ENCODE peak calls at places on chromosome 21, in ten cellular contexts. One of them, this sample, is unnamed. For H3K27me3 and H3K4me1, the result is how much of the 10 kb centered on the place peaks cover.

GRCh38 chr21:17491716-17492414 is 21.0 kb upstream of the CXADR start:
- DNase-seq in foreskin keratinocyte: peak
- DNase-seq in mammary epithelial cell: peak
- DNase-seq in transverse colon: no peak
- DNase-seq in tibial artery: no peak
- DNase-seq in upper lobe of left lung: no peak
- DNase-seq in breast epithelium: no peak
- DNase-seq in cardiac muscle cell: peak
- DNase-seq in neuronal stem cell: no peak
- DNase-seq in CD8-positive, alpha-beta T cell: no peak
- DNase-seq in this sample: peak

GRCh38 chr21:36859744-36860501 is 106.5 kb downstream of the HLCS start:
- DNase-seq in foreskin keratinocyte: peak
- DNase-seq in mammary epithelial cell: peak
- DNase-seq in transverse colon: peak
- DNase-seq in tibial artery: peak
- DNase-seq in upper lobe of left lung: no peak
- DNase-seq in breast epithelium: no peak
- DNase-seq in cardiac muscle cell: peak
- DNase-seq in neuronal stem cell: no peak
- DNase-seq in CD8-positive, alpha-beta T cell: no peak
- DNase-seq in this sample: no peak

GRCh38 chr21:32147041-32147440 is 131.8 kb downstream of the MIS18A start:
- DNase-seq in foreskin keratinocyte: no peak
- DNase-seq in mammary epithelial cell: no peak
- DNase-seq in transverse colon: no peak
- DNase-seq in tibial artery: no peak
- DNase-seq in upper lobe of left lung: no peak
- DNase-seq in breast epithelium: no peak
- DNase-seq in cardiac muscle cell: no peak
- DNase-seq in neuronal stem cell: no peak
- DNase-seq in CD8-positive, alpha-beta T cell: no peak
- DNase-seq in this sample: no peak

GRCh38 chr21:14553422-14553821 is 7.3 kb upstream of the SAMSN1 start:
- DNase-seq in foreskin keratinocyte: no peak
- DNase-seq in mammary epithelial cell: no peak
- DNase-seq in transverse colon: no peak
- DNase-seq in tibial artery: no peak
- DNase-seq in upper lobe of left lung: no peak
- DNase-seq in breast epithelium: no peak
- DNase-seq in cardiac muscle cell: no peak
- DNase-seq in neuronal stem cell: no peak
- DNase-seq in CD8-positive, alpha-beta T cell: no peak
- DNase-seq in this sample: no peak

GRCh38 chr21:23886828-23887708 is 1720.2 kb downstream of the MRPL39 start:
- DNase-seq in foreskin keratinocyte: no peak
- DNase-seq in mammary epithelial cell: no peak
- DNase-seq in transverse colon: no peak
- DNase-seq in tibial artery: no peak
- DNase-seq in upper lobe of left lung: peak
- DNase-seq in breast epithelium: no peak
- DNase-seq in cardiac muscle cell: no peak
- DNase-seq in neuronal stem cell: no peak
- DNase-seq in CD8-positive, alpha-beta T cell: no peak
- DNase-seq in this sample: no peak

GRCh38 chr21:32741336-32741735 is 13.5 kb upstream of the SYNJ1 start:
- DNase-seq in foreskin keratinocyte: peak
- DNase-seq in mammary epithelial cell: no peak
- DNase-seq in transverse colon: no peak
- DNase-seq in tibial artery: no peak
- DNase-seq in upper lobe of left lung: no peak
- DNase-seq in breast epithelium: no peak
- DNase-seq in cardiac muscle cell: no peak
- DNase-seq in neuronal stem cell: no peak
- DNase-seq in CD8-positive, alpha-beta T cell: no peak
- DNase-seq in this sample: no peak

GRCh38 chr21:29501451-29501850 is 202.7 kb downstream of the BACH1 start:
- DNase-seq in foreskin keratinocyte: no peak
- DNase-seq in mammary epithelial cell: no peak
- DNase-seq in transverse colon: no peak
- DNase-seq in tibial artery: no peak
- DNase-seq in upper lobe of left lung: no peak
- DNase-seq in breast epithelium: no peak
- DNase-seq in cardiac muscle cell: no peak
- DNase-seq in neuronal stem cell: no peak
- DNase-seq in CD8-positive, alpha-beta T cell: no peak
- DNase-seq in this sample: peak

GRCh38 chr21:35614412-35614901 is 445.9 kb downstream of the SETD4 start:
- DNase-seq in foreskin keratinocyte: peak
- DNase-seq in mammary epithelial cell: peak
- DNase-seq in transverse colon: no peak
- DNase-seq in tibial artery: no peak
- DNase-seq in upper lobe of left lung: no peak
- DNase-seq in breast epithelium: no peak
- DNase-seq in cardiac muscle cell: peak
- DNase-seq in neuronal stem cell: no peak
- DNase-seq in CD8-positive, alpha-beta T cell: no peak
- DNase-seq in this sample: peak

GRCh38 chr21:19507682-19508260 is 1104.2 kb upstream of the TMPRSS15 start:
- DNase-seq in foreskin keratinocyte: no peak
- DNase-seq in mammary epithelial cell: no peak
- DNase-seq in transverse colon: no peak
- DNase-seq in tibial artery: no peak
- DNase-seq in upper lobe of left lung: no peak
- DNase-seq in breast epithelium: no peak
- DNase-seq in cardiac muscle cell: no peak
- DNase-seq in neuronal stem cell: no peak
- DNase-seq in CD8-positive, alpha-beta T cell: no peak
- DNase-seq in this sample: no peak

GRCh38 chr21:18138507-18138906 is 106.1 kb upstream of the CHODL start:
- DNase-seq in foreskin keratinocyte: no peak
- DNase-seq in mammary epithelial cell: no peak
- DNase-seq in transverse colon: no peak
- DNase-seq in tibial artery: no peak
- DNase-seq in upper lobe of left lung: no peak
- DNase-seq in breast epithelium: no peak
- DNase-seq in cardiac muscle cell: no peak
- DNase-seq in neuronal stem cell: no peak
- DNase-seq in CD8-positive, alpha-beta T cell: no peak
- DNase-seq in this sample: no peak

GRCh38 chr21:36654796-36655325 is 44.1 kb upstream of the SIM2 start:
- DNase-seq in foreskin keratinocyte: no peak
- DNase-seq in mammary epithelial cell: no peak
- DNase-seq in transverse colon: no peak
- DNase-seq in tibial artery: no peak
- DNase-seq in upper lobe of left lung: no peak
- DNase-seq in breast epithelium: no peak
- DNase-seq in cardiac muscle cell: no peak
- DNase-seq in neuronal stem cell: no peak
- DNase-seq in CD8-positive, alpha-beta T cell: no peak
- DNase-seq in this sample: no peak

GRCh38 chr21:17925900-17926299 is 106.7 kb upstream of the C21orf91 start:
- DNase-seq in foreskin keratinocyte: peak
- DNase-seq in mammary epithelial cell: no peak
- DNase-seq in transverse colon: no peak
- DNase-seq in tibial artery: no peak
- DNase-seq in upper lobe of left lung: no peak
- DNase-seq in breast epithelium: no peak
- DNase-seq in cardiac muscle cell: peak
- DNase-seq in neuronal stem cell: no peak
- DNase-seq in CD8-positive, alpha-beta T cell: no peak
- DNase-seq in this sample: peak

DNA sequence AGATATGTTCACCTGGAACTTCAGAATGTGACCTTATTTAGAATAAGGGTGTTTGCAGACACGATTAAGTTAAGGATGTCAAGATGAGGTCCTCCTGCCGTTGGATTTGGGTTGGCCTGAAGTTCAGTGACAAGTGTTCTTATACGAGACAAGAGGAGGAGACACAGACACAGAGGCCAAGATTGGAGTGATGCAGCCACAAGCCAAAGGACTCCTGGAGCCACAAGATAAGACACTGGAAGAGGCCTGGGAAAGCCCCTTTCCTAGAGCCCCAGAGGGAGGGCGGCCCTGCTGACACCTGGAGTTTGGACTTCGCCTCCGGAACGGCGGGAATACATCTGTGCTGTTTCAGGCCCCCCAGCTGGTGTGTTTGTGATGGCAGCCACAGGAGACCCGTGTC is 34.4 kb downstream of the UMODL1 start:
- DNase-seq in foreskin keratinocyte: no peak
- DNase-seq in mammary epithelial cell: no peak
- DNase-seq in transverse colon: no peak
- DNase-seq in tibial artery: no peak
- DNase-seq in upper lobe of left lung: no peak
- DNase-seq in breast epithelium: no peak
- DNase-seq in cardiac muscle cell: no peak
- DNase-seq in neuronal stem cell: no peak
- DNase-seq in CD8-positive, alpha-beta T cell: no peak
- DNase-seq in this sample: no peak
- H3K27me3 ChIP-seq in foreskin keratinocyte: under half
- H3K27me3 ChIP-seq in mammary epithelial cell: under half
- H3K27me3 ChIP-seq in transverse colon: under half
- H3K27me3 ChIP-seq in tibial artery: under half
- H3K27me3 ChIP-seq in upper lobe of left lung: under half
- H3K27me3 ChIP-seq in breast epithelium: under half
- H3K27me3 ChIP-seq in cardiac muscle cell: under half
- H3K27me3 ChIP-seq in neuronal stem cell: under half
- H3K27me3 ChIP-seq in CD8-positive, alpha-beta T cell: under half
- H3K27me3 ChIP-seq in this sample: under half

DNA sequence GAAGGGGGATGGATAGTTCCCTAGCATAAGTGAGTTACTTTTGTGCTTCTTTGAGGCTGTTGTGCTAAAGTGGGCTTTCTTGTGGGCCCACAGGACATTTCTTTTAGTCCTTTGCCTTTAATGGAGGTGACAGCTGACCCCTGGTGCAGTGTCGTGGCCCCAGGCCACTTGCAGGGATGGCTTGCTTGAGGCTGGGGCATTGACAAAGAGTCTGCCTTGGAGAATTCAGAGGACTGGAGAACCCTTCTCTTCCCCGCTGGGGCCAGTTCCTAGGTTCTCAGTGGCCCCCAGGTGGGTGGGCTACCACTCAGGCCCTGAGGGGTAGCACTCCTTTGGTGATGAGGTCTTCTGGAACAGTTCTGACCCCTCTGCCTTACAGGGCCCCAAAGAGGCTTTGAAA is 12.8 kb downstream of the ABCG1 start:
- DNase-seq in foreskin keratinocyte: no peak
- DNase-seq in mammary epithelial cell: no peak
- DNase-seq in transverse colon: no peak
- DNase-seq in tibial artery: no peak
- DNase-seq in upper lobe of left lung: no peak
- DNase-seq in breast epithelium: no peak
- DNase-seq in cardiac muscle cell: no peak
- DNase-seq in neuronal stem cell: no peak
- DNase-seq in CD8-positive, alpha-beta T cell: no peak
- DNase-seq in this sample: no peak
- H3K4me1 ChIP-seq in foreskin keratinocyte: under half
- H3K4me1 ChIP-seq in mammary epithelial cell: under half
- H3K4me1 ChIP-seq in transverse colon: half or more
- H3K4me1 ChIP-seq in tibial artery: half or more
- H3K4me1 ChIP-seq in upper lobe of left lung: half or more
- H3K4me1 ChIP-seq in breast epithelium: under half
- H3K4me1 ChIP-seq in cardiac muscle cell: under half
- H3K4me1 ChIP-seq in neuronal stem cell: under half
- H3K4me1 ChIP-seq in CD8-positive, alpha-beta T cell: half or more
- H3K4me1 ChIP-seq in this sample: half or more

GRCh38 chr21:44551290-44552015 is at the start of gene KRTAP10-2:
- DNase-seq in foreskin keratinocyte: peak
- DNase-seq in mammary epithelial cell: no peak
- DNase-seq in transverse colon: peak
- DNase-seq in tibial artery: peak
- DNase-seq in upper lobe of left lung: no peak
- DNase-seq in breast epithelium: peak
- DNase-seq in cardiac muscle cell: no peak
- DNase-seq in neuronal stem cell: no peak
- DNase-seq in CD8-positive, alpha-beta T cell: no peak
- DNase-seq in this sample: no peak
- H3K27me3 ChIP-seq in foreskin keratinocyte: under half
- H3K27me3 ChIP-seq in mammary epithelial cell: under half
- H3K27me3 ChIP-seq in transverse colon: under half
- H3K27me3 ChIP-seq in tibial artery: under half
- H3K27me3 ChIP-seq in upper lobe of left lung: under half
- H3K27me3 ChIP-seq in breast epithelium: under half
- H3K27me3 ChIP-seq in cardiac muscle cell: under half
- H3K27me3 ChIP-seq in neuronal stem cell: under half
- H3K27me3 ChIP-seq in CD8-positive, alpha-beta T cell: under half
- H3K27me3 ChIP-seq in this sample: under half

GRCh38 chr21:38806942-38807284 is 1.2 kb downstream of the ETS2 start:
- DNase-seq in foreskin keratinocyte: peak
- DNase-seq in mammary epithelial cell: no peak
- DNase-seq in transverse colon: no peak
- DNase-seq in tibial artery: no peak
- DNase-seq in upper lobe of left lung: no peak
- DNase-seq in breast epithelium: no peak
- DNase-seq in cardiac muscle cell: no peak
- DNase-seq in neuronal stem cell: no peak
- DNase-seq in CD8-positive, alpha-beta T cell: no peak
- DNase-seq in this sample: peak

GRCh38 chr21:38806153-38806941 is 618 bp downstream of the ETS2 start:
- DNase-seq in foreskin keratinocyte: no peak
- DNase-seq in mammary epithelial cell: no peak
- DNase-seq in transverse colon: peak
- DNase-seq in tibial artery: peak
- DNase-seq in upper lobe of left lung: peak
- DNase-seq in breast epithelium: no peak
- DNase-seq in cardiac muscle cell: no peak
- DNase-seq in neuronal stem cell: peak
- DNase-seq in CD8-positive, alpha-beta T cell: no peak
- DNase-seq in this sample: peak

GRCh38 chr21:38809170-38809878 is 3.6 kb downstream of the ETS2 start:
- DNase-seq in foreskin keratinocyte: peak
- DNase-seq in mammary epithelial cell: no peak
- DNase-seq in transverse colon: peak
- DNase-seq in tibial artery: no peak
- DNase-seq in upper lobe of left lung: no peak
- DNase-seq in breast epithelium: no peak
- DNase-seq in cardiac muscle cell: no peak
- DNase-seq in neuronal stem cell: no peak
- DNase-seq in CD8-positive, alpha-beta T cell: no peak
- DNase-seq in this sample: no peak

GRCh38 chr21:38807987-38808386 is 2.3 kb downstream of the ETS2 start:
- DNase-seq in foreskin keratinocyte: peak
- DNase-seq in mammary epithelial cell: no peak
- DNase-seq in transverse colon: peak
- DNase-seq in tibial artery: no peak
- DNase-seq in upper lobe of left lung: no peak
- DNase-seq in breast epithelium: no peak
- DNase-seq in cardiac muscle cell: no peak
- DNase-seq in neuronal stem cell: no peak
- DNase-seq in CD8-positive, alpha-beta T cell: no peak
- DNase-seq in this sample: no peak

GRCh38 chr21:38807481-38807880 is 1.8 kb downstream of the ETS2 start:
- DNase-seq in foreskin keratinocyte: no peak
- DNase-seq in mammary epithelial cell: no peak
- DNase-seq in transverse colon: no peak
- DNase-seq in tibial artery: no peak
- DNase-seq in upper lobe of left lung: no peak
- DNase-seq in breast epithelium: no peak
- DNase-seq in cardiac muscle cell: no peak
- DNase-seq in neuronal stem cell: peak
- DNase-seq in CD8-positive, alpha-beta T cell: no peak
- DNase-seq in this sample: peak
- H3K4me1 ChIP-seq in foreskin keratinocyte: under half
- H3K4me1 ChIP-seq in mammary epithelial cell: under half
- H3K4me1 ChIP-seq in transverse colon: half or more
- H3K4me1 ChIP-seq in tibial artery: under half
- H3K4me1 ChIP-seq in upper lobe of left lung: under half
- H3K4me1 ChIP-seq in breast epithelium: under half
- H3K4me1 ChIP-seq in cardiac muscle cell: under half
- H3K4me1 ChIP-seq in neuronal stem cell: under half
- H3K4me1 ChIP-seq in CD8-positive, alpha-beta T cell: under half
- H3K4me1 ChIP-seq in this sample: under half